ENCODE peak calls at places on chromosomes 7 and 10, in four cellular contexts. M is COLO829; E is CD4-positive, alpha-beta T cell; V is activated CD8-positive, alpha-beta memory T cell treated with anti-CD3 and anti-CD28 coated beads, Interleukin-2, amount 10 ng/mL, durations not matched to agents 7 days and 5 days. Q is an unnamed sample.

GRCh38 chr10:46006219-46006618 is 24.2 kb downstream of the NCOA4 start:
- DNase-seq in M (peak; percentile 7), E (no peak), V (no peak), Q (peak; percentile 49)

GRCh38 chr10:102523250-102524029 is 19.7 kb downstream of the SUFU start:
- DNase-seq in M (no peak), E (no peak), V (no peak), Q (peak; percentile 80)

GRCh38 chr10:66925896-66926719 is at the start of gene LRRTM3:
- DNase-seq in M (peak; percentile 27), E (no peak), V (peak; percentile 44), Q (peak; percentile 45)

GRCh38 chr10:58608356-58608755 is 95.7 kb downstream of the BICC1 start:
- DNase-seq in M (no peak), E (no peak), V (no peak), Q (no peak)

GRCh38 chr7:64606385-64606784 is 43.5 kb upstream of the ZNF680 start:
- DNase-seq in M (no peak), E (no peak), V (no peak), Q (no peak)

GRCh38 chr7:117807688-117808087 is 65.6 kb downstream of the CTTNBP2 start:
- DNase-seq in M (no peak), E (no peak), V (no peak), Q (no peak)

GRCh38 chr7:130063036-130063435 is 7.3 kb upstream of the KLHDC10 start:
- DNase-seq in M (no peak), E (peak; percentile 60), V (peak; percentile 83), Q (no peak)

GRCh38 chr10:75497997-75498797 is 66.8 kb downstream of the LRMDA start:
- DNase-seq in M (no peak), E (no peak), V (no peak), Q (peak; percentile 50)

GRCh38 chr7:116234517-116235200 is 24.3 kb downstream of the TES start:
- DNase-seq in M (no peak), E (no peak), V (no peak), Q (no peak)

GRCh38 chr10:55631071-55631654 is 729.9 kb downstream of the ZWINT start:
- DNase-seq in M (no peak), E (no peak), V (no peak), Q (no peak)

GRCh38 chr10:15262036-15262713 is 93.7 kb upstream of the NMT2 start:
- DNase-seq in M (no peak), E (no peak), V (no peak), Q (no peak)

GRCh38 chr7:147775564-147775963 is 815.0 kb upstream of the C7orf33 start:
- DNase-seq in M (no peak), E (no peak), V (no peak), Q (no peak)

GRCh38 chr7:37977243-37977642 is 56.8 kb downstream of the EPDR1 start:
- DNase-seq in M (no peak), E (no peak), V (no peak), Q (no peak)

GRCh38 chr10:79188154-79188763 is 119.5 kb downstream of the ZMIZ1 start:
- DNase-seq in M (no peak), E (no peak), V (no peak), Q (no peak)

GRCh38 chr10:114306116-114306973 is 67.3 kb downstream of the VWA2 start:
- DNase-seq in M (peak; percentile 6), E (no peak), V (no peak), Q (peak; percentile 83)

GRCh38 chr10:61487506-61487905 is 34.3 kb upstream of the TMEM26 start:
- DNase-seq in M (no peak), E (no peak), V (no peak), Q (no peak)

GRCh38 chr7:51645298-51645697 is 328.7 kb upstream of the COBL start:
- DNase-seq in M (no peak), E (no peak), V (no peak), Q (no peak)

GRCh38 chr10:14325325-14325955 is 5.3 kb downstream of the FRMD4A start:
- DNase-seq in M (peak; percentile 6), E (peak; percentile 15), V (peak; percentile 55), Q (no peak)

GRCh38 chr7:84108787-84109186 is 85.8 kb downstream of the SEMA3A start:
- DNase-seq in M (no peak), E (no peak), V (no peak), Q (no peak)

GRCh38 chr10:13930123-13930522 is 343.4 kb downstream of the PRPF18 start:
- DNase-seq in M (no peak), E (peak; percentile 8), V (peak; percentile 47), Q (no peak)

GRCh38 chr10:124019886-124020797 is 73.3 kb downstream of the CHST15 start:
- DNase-seq in M (no peak), E (no peak), V (no peak), Q (no peak)

GRCh38 chr7:148535227-148535626 is 55.3 kb upstream of the C7orf33 start:
- DNase-seq in M (no peak), E (no peak), V (peak; percentile 46), Q (no peak)

GRCh38 chr7:128725524-128725923 is 13.6 kb upstream of the CALU start:
- DNase-seq in M (no peak), E (no peak), V (no peak), Q (no peak)

GRCh38 chr7:98872328-98872924 is 2.6 kb upstream of the TMEM130 start:
- DNase-seq in M (no peak), E (no peak), V (no peak), Q (no peak)

GRCh38 chr7:158343526-158343925 is 244.1 kb downstream of the PTPRN2 start:
- DNase-seq in M (no peak), E (no peak), V (no peak), Q (no peak)

GRCh38 chr7:100604078-100604975 is 2.2 kb downstream of the PCOLCE start:
- DNase-seq in M (peak; percentile 70), E (peak; percentile 57), V (peak; percentile 91), Q (no peak)

GRCh38 chr7:34096135-34096775 is 190.9 kb downstream of the BMPER start:
- DNase-seq in M (no peak), E (no peak), V (no peak), Q (peak; percentile 97)

GRCh38 chr10:132443998-132444876 is 47.2 kb downstream of the PWWP2B start:
- DNase-seq in M (no peak), E (no peak), V (no peak), Q (no peak)

GRCh38 chr7:134767567-134768168 is 11.8 kb upstream of the CALD1 start:
- DNase-seq in M (no peak), E (no peak), V (no peak), Q (no peak)

GRCh38 chr7:158285383-158285770 is 302.2 kb downstream of the PTPRN2 start:
- DNase-seq in M (no peak), E (no peak), V (no peak), Q (no peak)

GRCh38 chr7:53209129-53209528 is 173.7 kb downstream of the POM121L12 start:
- DNase-seq in M (no peak), E (no peak), V (no peak), Q (no peak)

GRCh38 chr7:47039089-47039648 is 542.7 kb downstream of the TNS3 start:
- DNase-seq in M (no peak), E (no peak), V (no peak), Q (no peak)

GRCh38 chr10:121608669-121609190 is 10.5 kb upstream of the FGFR2 start:
- DNase-seq in M (no peak), E (no peak), V (no peak), Q (no peak)

GRCh38 chr7:43562383-43562782 is 20.5 kb upstream of the STK17A start:
- DNase-seq in M (no peak), E (no peak), V (no peak), Q (no peak)

GRCh38 chr7:27149817-27150567 is 2.4 kb downstream of the HOXA3 start:
- DNase-seq in M (no peak), E (no peak), V (no peak), Q (no peak)

Q was measured in stromal cell of bone marrow.